ENCODE peak calls at places on chromosomes 13 and 19, in seven cellular contexts. One of them, this sample, is unnamed.

GRCh38 chr19:51704601-51705000 is 11.5 kb downstream of the SPACA6 start:
- DNase-seq in A673: no peak
- DNase-seq in stomach: no peak
- DNase-seq in CD4-positive, alpha-beta T cell: no peak
- DNase-seq in colonic mucosa: no peak
- DNase-seq in AG04450: no peak
- DNase-seq in psoas muscle: no peak
- DNase-seq in this sample: no peak

GRCh38 chr19:49581007-49581508 is at the start of gene PRRG2:
- DNase-seq in A673: no peak
- DNase-seq in stomach: peak
- DNase-seq in CD4-positive, alpha-beta T cell: no peak
- DNase-seq in colonic mucosa: peak
- DNase-seq in AG04450: no peak
- DNase-seq in psoas muscle: no peak
- DNase-seq in this sample: no peak

GRCh38 chr13:52414963-52415362 is 9.0 kb upstream of the THSD1 start:
- DNase-seq in A673: no peak
- DNase-seq in stomach: no peak
- DNase-seq in CD4-positive, alpha-beta T cell: no peak
- DNase-seq in colonic mucosa: no peak
- DNase-seq in AG04450: no peak
- DNase-seq in psoas muscle: no peak
- DNase-seq in this sample: no peak

GRCh38 chr19:10214784-10215183 is 16.3 kb downstream of the S1PR2 start:
- DNase-seq in A673: no peak
- DNase-seq in stomach: no peak
- DNase-seq in CD4-positive, alpha-beta T cell: no peak
- DNase-seq in colonic mucosa: no peak
- DNase-seq in AG04450: no peak
- DNase-seq in psoas muscle: no peak
- DNase-seq in this sample: no peak

GRCh38 chr13:49226613-49227012 is 6.5 kb downstream of the MLNR start:
- DNase-seq in A673: no peak
- DNase-seq in stomach: no peak
- DNase-seq in CD4-positive, alpha-beta T cell: no peak
- DNase-seq in colonic mucosa: no peak
- DNase-seq in AG04450: no peak
- DNase-seq in psoas muscle: no peak
- DNase-seq in this sample: no peak

GRCh38 chr13:113148407-113148806 is 10.0 kb upstream of the PROZ start:
- DNase-seq in A673: no peak
- DNase-seq in stomach: no peak
- DNase-seq in CD4-positive, alpha-beta T cell: no peak
- DNase-seq in colonic mucosa: no peak
- DNase-seq in AG04450: no peak
- DNase-seq in psoas muscle: no peak
- DNase-seq in this sample: no peak

GRCh38 chr13:40084934-40085333 is 429.5 kb downstream of the COG6 start:
- DNase-seq in A673: no peak
- DNase-seq in stomach: no peak
- DNase-seq in CD4-positive, alpha-beta T cell: no peak
- DNase-seq in colonic mucosa: no peak
- DNase-seq in AG04450: no peak
- DNase-seq in psoas muscle: no peak
- DNase-seq in this sample: no peak

GRCh38 chr13:45242070-45242469 is 41.2 kb upstream of the KCTD4 start:
- DNase-seq in A673: peak
- DNase-seq in stomach: no peak
- DNase-seq in CD4-positive, alpha-beta T cell: no peak
- DNase-seq in colonic mucosa: no peak
- DNase-seq in AG04450: no peak
- DNase-seq in psoas muscle: no peak
- DNase-seq in this sample: no peak

GRCh38 chr19:13463296-13463695 is 43.0 kb downstream of the CACNA1A start:
- DNase-seq in A673: peak
- DNase-seq in stomach: no peak
- DNase-seq in CD4-positive, alpha-beta T cell: no peak
- DNase-seq in colonic mucosa: no peak
- DNase-seq in AG04450: no peak
- DNase-seq in psoas muscle: no peak
- DNase-seq in this sample: no peak

GRCh38 chr13:49436890-49437289 is 7.0 kb downstream of the CAB39L start:
- DNase-seq in A673: no peak
- DNase-seq in stomach: no peak
- DNase-seq in CD4-positive, alpha-beta T cell: no peak
- DNase-seq in colonic mucosa: no peak
- DNase-seq in AG04450: no peak
- DNase-seq in psoas muscle: peak
- DNase-seq in this sample: peak

GRCh38 chr13:31009166-31009565 is 76.7 kb downstream of the TEX26 start:
- DNase-seq in A673: no peak
- DNase-seq in stomach: no peak
- DNase-seq in CD4-positive, alpha-beta T cell: no peak
- DNase-seq in colonic mucosa: no peak
- DNase-seq in AG04450: no peak
- DNase-seq in psoas muscle: no peak
- DNase-seq in this sample: no peak

GRCh38 chr13:94435604-94436226 is 43.8 kb downstream of the DCT start:
- DNase-seq in A673: peak
- DNase-seq in stomach: no peak
- DNase-seq in CD4-positive, alpha-beta T cell: no peak
- DNase-seq in colonic mucosa: no peak
- DNase-seq in AG04450: peak
- DNase-seq in psoas muscle: no peak
- DNase-seq in this sample: no peak

GRCh38 chr19:37991176-37991835 is 84.3 kb downstream of the SIPA1L3 start:
- DNase-seq in A673: no peak
- DNase-seq in stomach: no peak
- DNase-seq in CD4-positive, alpha-beta T cell: no peak
- DNase-seq in colonic mucosa: no peak
- DNase-seq in AG04450: no peak
- DNase-seq in psoas muscle: no peak
- DNase-seq in this sample: no peak

GRCh38 chr19:10270616-10271394 is at the start of gene ICAM1:
- DNase-seq in A673: no peak
- DNase-seq in stomach: peak
- DNase-seq in CD4-positive, alpha-beta T cell: peak
- DNase-seq in colonic mucosa: peak
- DNase-seq in AG04450: no peak
- DNase-seq in psoas muscle: peak
- DNase-seq in this sample: peak

GRCh38 chr13:35474551-35474950 is 1.9 kb downstream of the MAB21L1 start:
- DNase-seq in A673: no peak
- DNase-seq in stomach: no peak
- DNase-seq in CD4-positive, alpha-beta T cell: no peak
- DNase-seq in colonic mucosa: no peak
- DNase-seq in AG04450: no peak
- DNase-seq in psoas muscle: no peak
- DNase-seq in this sample: no peak

GRCh38 chr13:47211106-47211505 is 314.3 kb upstream of the HTR2A start:
- DNase-seq in A673: no peak
- DNase-seq in stomach: no peak
- DNase-seq in CD4-positive, alpha-beta T cell: no peak
- DNase-seq in colonic mucosa: no peak
- DNase-seq in AG04450: no peak
- DNase-seq in psoas muscle: no peak
- DNase-seq in this sample: no peak

GRCh38 chr13:25687622-25688225 is 315.9 kb downstream of the ATP8A2 start:
- DNase-seq in A673: no peak
- DNase-seq in stomach: no peak
- DNase-seq in CD4-positive, alpha-beta T cell: no peak
- DNase-seq in colonic mucosa: peak
- DNase-seq in AG04450: no peak
- DNase-seq in psoas muscle: no peak
- DNase-seq in this sample: peak

GRCh38 chr13:111990362-111990761 is 76.6 kb upstream of the SOX1 start:
- DNase-seq in A673: no peak
- DNase-seq in stomach: no peak
- DNase-seq in CD4-positive, alpha-beta T cell: no peak
- DNase-seq in colonic mucosa: no peak
- DNase-seq in AG04450: no peak
- DNase-seq in psoas muscle: no peak
- DNase-seq in this sample: no peak

GRCh38 chr13:110811008-110811720 is 97.7 kb downstream of the ING1 start:
- DNase-seq in A673: no peak
- DNase-seq in stomach: no peak
- DNase-seq in CD4-positive, alpha-beta T cell: no peak
- DNase-seq in colonic mucosa: no peak
- DNase-seq in AG04450: no peak
- DNase-seq in psoas muscle: no peak
- DNase-seq in this sample: no peak

GRCh38 chr13:110811751-110812110 is 98.2 kb downstream of the ING1 start:
- DNase-seq in A673: no peak
- DNase-seq in stomach: no peak
- DNase-seq in CD4-positive, alpha-beta T cell: no peak
- DNase-seq in colonic mucosa: no peak
- DNase-seq in AG04450: no peak
- DNase-seq in psoas muscle: no peak
- DNase-seq in this sample: no peak

GRCh38 chr13:110812111-110812868 is 98.8 kb downstream of the ING1 start:
- DNase-seq in A673: no peak
- DNase-seq in stomach: no peak
- DNase-seq in CD4-positive, alpha-beta T cell: no peak
- DNase-seq in colonic mucosa: no peak
- DNase-seq in AG04450: no peak
- DNase-seq in psoas muscle: no peak
- DNase-seq in this sample: no peak

GRCh38 chr13:110813646-110814624 is 100.4 kb downstream of the ING1 start:
- DNase-seq in A673: no peak
- DNase-seq in stomach: no peak
- DNase-seq in CD4-positive, alpha-beta T cell: no peak
- DNase-seq in colonic mucosa: no peak
- DNase-seq in AG04450: no peak
- DNase-seq in psoas muscle: no peak
- DNase-seq in this sample: no peak

GRCh38 chr13:110812869-110813645 is 99.6 kb downstream of the ING1 start:
- DNase-seq in A673: no peak
- DNase-seq in stomach: no peak
- DNase-seq in CD4-positive, alpha-beta T cell: no peak
- DNase-seq in colonic mucosa: no peak
- DNase-seq in AG04450: no peak
- DNase-seq in psoas muscle: no peak
- DNase-seq in this sample: peak
- H3K27ac ChIP-seq in A673: no peak
- H3K27ac ChIP-seq in stomach: no peak
- H3K27ac ChIP-seq in CD4-positive, alpha-beta T cell: no peak
- H3K27ac ChIP-seq in colonic mucosa: no peak
- H3K27ac ChIP-seq in AG04450: no peak
- H3K27ac ChIP-seq in psoas muscle: no peak
- H3K27ac ChIP-seq in this sample: no peak

GRCh38 chr19:11528551-11529341 is at the start of gene ECSIT:
- DNase-seq in A673: peak
- DNase-seq in stomach: peak
- DNase-seq in CD4-positive, alpha-beta T cell: peak
- DNase-seq in colonic mucosa: peak
- DNase-seq in AG04450: peak
- DNase-seq in psoas muscle: peak
- DNase-seq in this sample: peak

GRCh38 chr19:11535792-11536595 is 2.7 kb upstream of the CNN1 start:
- DNase-seq in A673: peak
- DNase-seq in stomach: peak
- DNase-seq in CD4-positive, alpha-beta T cell: peak
- DNase-seq in colonic mucosa: peak
- DNase-seq in AG04450: peak
- DNase-seq in psoas muscle: peak
- DNase-seq in this sample: peak

GRCh38 chr19:11534538-11534937 is 4.1 kb upstream of the CNN1 start:
- DNase-seq in A673: no peak
- DNase-seq in stomach: no peak
- DNase-seq in CD4-positive, alpha-beta T cell: no peak
- DNase-seq in colonic mucosa: no peak
- DNase-seq in AG04450: no peak
- DNase-seq in psoas muscle: no peak
- DNase-seq in this sample: no peak

GRCh38 chr19:11530432-11530831 is 1.5 kb upstream of the ECSIT start:
- DNase-seq in A673: peak
- DNase-seq in stomach: peak
- DNase-seq in CD4-positive, alpha-beta T cell: peak
- DNase-seq in colonic mucosa: peak
- DNase-seq in AG04450: peak
- DNase-seq in psoas muscle: peak
- DNase-seq in this sample: peak
- TF ChIP-seq CTCF in A673: peak
- TF ChIP-seq CTCF in stomach: no peak
- TF ChIP-seq CTCF in CD4-positive, alpha-beta T cell: no peak
- TF ChIP-seq CTCF in colonic mucosa: no peak
- TF ChIP-seq CTCF in AG04450: peak
- TF ChIP-seq CTCF in psoas muscle: peak
- TF ChIP-seq CTCF in this sample: peak

DNA sequence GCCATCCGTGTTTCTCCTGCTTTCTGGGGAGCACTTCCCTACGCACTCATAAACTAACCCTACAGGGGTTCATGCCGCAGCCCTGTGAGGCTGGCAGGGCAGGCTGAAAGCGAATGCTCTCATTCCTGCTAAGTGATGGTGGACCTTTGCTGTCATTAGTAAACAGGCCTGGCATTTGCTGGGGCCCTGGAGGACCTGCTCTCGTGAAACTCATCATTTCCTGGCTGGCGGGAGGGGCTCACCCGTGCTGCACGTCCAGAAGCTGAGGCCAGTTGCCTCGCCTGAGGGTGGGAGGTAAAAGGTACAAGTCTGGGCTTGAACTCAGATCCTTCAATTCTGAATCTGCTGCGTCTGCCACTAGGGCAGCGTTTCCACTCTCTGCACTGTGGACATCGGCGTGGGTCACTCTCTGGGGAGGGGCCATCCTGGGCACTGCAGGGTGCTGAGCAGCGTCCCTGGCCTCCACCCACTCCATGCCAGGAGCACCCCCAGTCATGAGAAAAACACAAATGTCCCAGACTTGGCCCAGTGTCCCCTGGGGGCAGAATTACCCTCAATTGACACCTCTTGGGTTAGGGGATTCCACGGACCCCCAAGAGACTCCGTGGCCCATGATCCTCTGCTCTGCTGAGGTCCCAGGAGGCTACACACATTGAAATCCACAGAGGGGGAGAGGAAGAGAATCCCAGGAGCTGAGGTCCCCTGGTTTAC is 7.0 kb downstream of the MOB3A start:
- DNase-seq in A673: no peak
- DNase-seq in stomach: no peak
- DNase-seq in CD4-positive, alpha-beta T cell: no peak
- DNase-seq in colonic mucosa: no peak
- DNase-seq in AG04450: no peak
- DNase-seq in psoas muscle: peak
- DNase-seq in this sample: no peak
- H3K27ac ChIP-seq in A673: peak
- H3K27ac ChIP-seq in stomach: peak
- H3K27ac ChIP-seq in CD4-positive, alpha-beta T cell: peak
- H3K27ac ChIP-seq in colonic mucosa: peak
- H3K27ac ChIP-seq in AG04450: no peak
- H3K27ac ChIP-seq in psoas muscle: peak
- H3K27ac ChIP-seq in this sample: peak

DNA sequence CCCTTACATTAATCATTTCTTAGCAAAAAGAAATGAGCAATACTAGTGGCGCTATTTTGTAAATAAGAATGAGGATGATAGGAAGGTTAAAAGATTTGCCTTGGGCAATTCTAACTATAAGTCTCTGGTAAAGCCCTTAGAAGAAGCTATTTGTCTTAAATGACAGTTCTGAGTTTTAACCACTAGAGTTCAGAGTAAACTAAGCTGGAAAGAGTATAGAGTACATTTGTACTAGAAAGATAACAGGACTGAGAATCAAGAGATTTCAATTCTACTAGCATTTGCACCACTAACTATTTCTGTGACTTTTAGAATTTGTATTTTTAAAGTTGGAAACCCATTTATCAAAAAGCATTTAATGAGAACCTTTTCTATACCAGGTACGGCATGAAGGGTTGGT is 750.3 kb downstream of the OLFM4 start:
- DNase-seq in A673: peak
- DNase-seq in stomach: no peak
- DNase-seq in CD4-positive, alpha-beta T cell: no peak
- DNase-seq in colonic mucosa: no peak
- DNase-seq in AG04450: no peak
- DNase-seq in psoas muscle: no peak
- DNase-seq in this sample: no peak
- TF ChIP-seq CTCF in A673: peak
- TF ChIP-seq CTCF in stomach: no peak
- TF ChIP-seq CTCF in CD4-positive, alpha-beta T cell: no peak
- TF ChIP-seq CTCF in colonic mucosa: no peak
- TF ChIP-seq CTCF in AG04450: no peak
- TF ChIP-seq CTCF in psoas muscle: no peak
- TF ChIP-seq CTCF in this sample: no peak